ENCODE peak calls at places on chromosomes 1 and 21, in ten cellular contexts. T is prostate gland, J is stomach, Q is IMR-90, I is esophagus squamous epithelium, G is adrenal gland, W is sigmoid colon, A is heart left ventricle, U is GM12878, O is body of pancreas. F is an unnamed sample.

GRCh38 chr21:15060776-15061175 is 4.0 kb downstream of the NRIP1 start:
- DNase-seq in T (no peak), J (no peak), Q (peak; percentile 51), I (no peak), G (no peak), W (no peak), A (no peak), U (no peak), O (no peak), F (no peak)

GRCh38 chr1:53740621-53741105 is 1.7 kb upstream of the GLIS1 start:
- DNase-seq in T (no peak), J (no peak), Q (peak; percentile 87), I (no peak), G (no peak), W (no peak), A (no peak), U (no peak), O (no peak), F (no peak)

GRCh38 chr1:12148160-12148957 is 18.4 kb upstream of the TNFRSF1B start:
- DNase-seq in T (no peak), J (peak; percentile 69), Q (peak; percentile 76), I (no peak), G (peak; percentile 56), W (no peak), A (no peak), U (no peak), O (no peak), F (no peak)

GRCh38 chr1:151822404-151822803 is 9.2 kb downstream of the RORC start:
- DNase-seq in T (no peak), J (no peak), Q (no peak), I (no peak), G (no peak), W (no peak), A (no peak), U (no peak), O (no peak), F (no peak)

GRCh38 chr1:82464362-82464931 is 663.7 kb downstream of the ADGRL2 start:
- DNase-seq in T (no peak), J (peak; percentile 66), Q (no peak), I (no peak), G (peak; percentile 44), W (no peak), A (peak; percentile 24), U (no peak), O (peak; percentile 46), F (no peak)

GRCh38 chr1:21220815-21221214 is 44.1 kb upstream of the EIF4G3 start:
- DNase-seq in T (no peak), J (no peak), Q (peak; percentile 30), I (no peak), G (no peak), W (no peak), A (no peak), U (no peak), O (no peak), F (no peak)

GRCh38 chr1:205970486-205970885 is 27.2 kb upstream of the SLC26A9 start:
- DNase-seq in T (no peak), J (no peak), Q (no peak), I (no peak), G (no peak), W (no peak), A (no peak), U (no peak), O (no peak), F (no peak)

GRCh38 chr1:98181041-98181764 is 260.4 kb upstream of the DPYD start:
- DNase-seq in T (no peak), J (no peak), Q (no peak), I (no peak), G (no peak), W (no peak), A (no peak), U (no peak), O (no peak), F (no peak)

GRCh38 chr1:7501723-7502334 is 269.3 kb upstream of the VAMP3 start:
- DNase-seq in T (no peak), J (no peak), Q (no peak), I (no peak), G (no peak), W (no peak), A (no peak), U (no peak), O (no peak), F (no peak)

GRCh38 chr1:220227393-220227792 is 44.9 kb downstream of the RAB3GAP2 start:
- DNase-seq in T (no peak), J (no peak), Q (no peak), I (no peak), G (no peak), W (no peak), A (no peak), U (no peak), O (no peak), F (no peak)

GRCh38 chr1:195763146-195763906 is 844.9 kb downstream of the KCNT2 start:
- DNase-seq in T (no peak), J (no peak), Q (no peak), I (no peak), G (no peak), W (no peak), A (no peak), U (no peak), O (no peak), F (no peak)

GRCh38 chr1:195766709-195767108 is 841.5 kb downstream of the KCNT2 start:
- DNase-seq in T (no peak), J (no peak), Q (peak; percentile 43), I (no peak), G (no peak), W (no peak), A (no peak), U (no peak), O (no peak), F (no peak)

GRCh38 chr1:195761102-195761501 is 847.1 kb downstream of the KCNT2 start:
- DNase-seq in T (no peak), J (no peak), Q (no peak), I (no peak), G (no peak), W (no peak), A (no peak), U (no peak), O (no peak), F (no peak)

GRCh38 chr1:195765099-195765498 is 843.1 kb downstream of the KCNT2 start:
- DNase-seq in T (no peak), J (no peak), Q (no peak), I (no peak), G (no peak), W (no peak), A (no peak), U (no peak), O (no peak), F (no peak)

GRCh38 chr1:195763907-195764183 is 844.4 kb downstream of the KCNT2 start:
- DNase-seq in T (no peak), J (no peak), Q (peak; percentile 0), I (no peak), G (no peak), W (no peak), A (no peak), U (no peak), O (no peak), F (no peak)
- H3K4me3 ChIP-seq in T (no peak overlapping the region), J (no peak overlapping the region), Q (no peak overlapping the region), I (no peak overlapping the region), G (no peak overlapping the region), W (no peak overlapping the region), A (no peak overlapping the region), U (no peak overlapping the region), O (no peak overlapping the region), F (no peak overlapping the region)

GRCh38 chr1:25809929-25810328 is 9.8 kb upstream of the MTFR1L start:
- DNase-seq in T (no peak), J (no peak), Q (no peak), I (no peak), G (no peak), W (no peak), A (no peak), U (no peak), O (no peak), F (no peak)
- TF ChIP-seq CTCF in T (no peak), J (no peak), Q (no peak), I (no peak), G (no peak), W (no peak), A (no peak), U (no peak), O (no peak), F (no peak)

GRCh38 chr1:156214024-156214748 is 1.4 kb downstream of the PMF1 start:
- DNase-seq in T (no peak), J (no peak), Q (peak; percentile 41), I (no peak), G (no peak), W (no peak), A (no peak), U (no peak), O (no peak), F (no peak)

GRCh38 chr1:156211243-156211642 is 1.6 kb upstream of the PMF1 start:
- DNase-seq in T (no peak), J (no peak), Q (no peak), I (no peak), G (no peak), W (no peak), A (no peak), U (no peak), O (no peak), F (no peak)

GRCh38 chr1:156212130-156212529 is 677 bp upstream of the PMF1 start:
- DNase-seq in T (no peak), J (no peak), Q (no peak), I (no peak), G (no peak), W (no peak), A (no peak), U (no peak), O (no peak), F (no peak)

GRCh38 chr1:156213644-156213966 is 798 bp downstream of the PMF1 start:
- DNase-seq in T (no peak), J (no peak), Q (no peak), I (no peak), G (no peak), W (no peak), A (no peak), U (no peak), O (no peak), F (no peak)

DNA sequence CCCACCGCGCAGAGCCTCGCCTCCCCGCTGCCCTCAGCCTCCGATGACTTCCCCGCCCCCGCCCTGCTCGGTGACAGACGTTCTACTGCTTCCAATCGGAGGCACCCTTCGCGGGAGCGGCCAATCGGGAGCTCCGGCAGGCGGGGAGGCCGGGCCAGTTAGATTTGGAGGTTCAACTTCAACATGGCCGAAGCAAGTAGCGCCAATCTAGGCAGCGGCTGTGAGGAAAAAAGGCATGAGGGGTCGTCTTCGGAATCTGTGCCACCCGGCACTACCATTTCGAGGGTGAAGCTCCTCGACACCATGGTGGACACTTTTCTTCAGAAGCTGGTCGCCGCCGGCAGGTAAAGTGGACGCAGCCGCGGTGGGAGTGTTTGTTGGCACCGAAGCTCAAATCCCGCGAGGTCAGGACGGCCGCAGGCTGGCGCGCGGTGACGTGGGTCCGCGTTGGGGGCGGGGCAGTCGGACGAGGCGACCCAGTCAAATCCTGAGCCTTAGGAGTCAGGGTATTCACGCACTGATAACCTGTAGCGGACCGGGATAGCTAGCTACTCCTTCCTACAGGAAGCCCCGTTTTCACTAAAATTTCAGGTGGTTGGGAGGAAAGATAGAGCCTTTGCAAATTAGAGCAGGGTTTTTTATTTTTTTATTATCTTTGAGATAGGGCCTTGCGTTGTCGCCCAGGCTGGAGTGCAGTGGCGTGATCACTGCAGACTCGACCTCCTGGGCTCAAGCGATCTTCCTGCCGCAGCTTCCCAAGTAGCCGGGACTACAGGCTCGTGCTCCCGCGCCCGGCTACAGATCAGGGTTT is at the start of gene PMF1:
- DNase-seq in T (peak; percentile 98), J (peak; percentile 97), Q (peak; percentile 94), I (peak; percentile 79), G (peak; percentile 98), W (peak; percentile 99), A (peak; percentile 97), U (peak; percentile 88), O (peak; percentile 98), F (peak; percentile 97)
- TF ChIP-seq POLR2A in T (peak; percentile 47), J (no peak), Q (peak; percentile 89), I (no peak), G (peak; percentile 43), W (peak; percentile 27), A (no peak), U (peak; percentile 94), O (peak; percentile 91), F (no peak)

GRCh38 chr1:56451491-56451890 is 127.9 kb downstream of the PLPP3 start:
- DNase-seq in T (no peak), J (peak; percentile 40), Q (no peak), I (no peak), G (no peak), W (no peak), A (no peak), U (no peak), O (no peak), F (no peak)
- H3K4me3 ChIP-seq in T (no peak overlapping the region), J (no peak overlapping the region), Q (no peak overlapping the region), I (no peak overlapping the region), G (no peak overlapping the region), W (no peak overlapping the region), A (no peak overlapping the region), U (no peak overlapping the region), O (no peak overlapping the region), F (no peak overlapping the region)